ENCODE peak calls at places on chromosomes 1 and 21, in six cellular contexts. N is anterior cingulate cortex; L is WTC11; K is stimulated activated CD4-positive, alpha-beta T cell treated with anti-CD3 and anti-CD28 coated beads, TNF-alpha, amount 100 ng/mL, for 48 hours; F is AG04449; H is stromal cell of bone marrow. C is an unnamed sample.

GRCh38 chr1:155226910-155227260 is 18.4 kb downstream of the MTX1 start:
- DNase-seq in L (peak), H (peak), N (no peak), F (no peak), K (peak), C (peak)

GRCh38 chr1:179826626-179827280 is 50.9 kb downstream of the TOR1AIP2 start:
- DNase-seq in H (no peak), L (no peak), N (no peak), F (no peak), K (no peak), C (no peak)

GRCh38 chr1:6249732-6250689 is 6.0 kb downstream of the HES3 start:
- DNase-seq in H (no peak), L (peak), K (no peak), N (no peak), F (no peak), C (no peak)

GRCh38 chr21:18030248-18030647 is 211.1 kb upstream of the C21orf91 start:
- DNase-seq in L (no peak), F (no peak), N (no peak), H (no peak), K (peak), C (no peak)

GRCh38 chr1:233759665-233760064 is 144.8 kb upstream of the SLC35F3 start:
- DNase-seq in N (no peak), K (no peak), L (no peak), F (no peak), H (no peak), C (no peak)

GRCh38 chr1:10529096-10529495 is 54.3 kb downstream of the PEX14 start:
- DNase-seq in F (no peak), K (no peak), H (no peak), N (no peak), L (peak), C (no peak)

GRCh38 chr1:3135073-3135745 is 66.2 kb downstream of the PRDM16 start:
- DNase-seq in N (no peak), L (no peak), F (no peak), K (no peak), H (no peak), C (no peak)

GRCh38 chr21:28687571-28687970 is 305.1 kb downstream of the LTN1 start:
- DNase-seq in H (no peak), K (no peak), L (no peak), F (no peak), N (no peak), C (no peak)

GRCh38 chr21:17463441-17463840 is 49.4 kb upstream of the CXADR start:
- DNase-seq in F (peak), H (peak), K (no peak), N (no peak), L (no peak), C (no peak)

GRCh38 chr1:233627376-233627775 is 13.5 kb downstream of the KCNK1 start:
- DNase-seq in K (peak), H (no peak), L (no peak), F (no peak), N (peak), C (peak)

GRCh38 chr21:26965567-26966359 is 1.1 kb downstream of the ADAMTS5 start:
- DNase-seq in F (no peak), L (peak), K (no peak), N (no peak), H (no peak), C (peak)

GRCh38 chr1:199157494-199157893 is 518.7 kb downstream of the PTPRC start:
- DNase-seq in H (no peak), F (no peak), N (no peak), K (no peak), L (no peak), C (no peak)

GRCh38 chr1:46137901-46138300 is 5.5 kb upstream of the PIK3R3 start:
- DNase-seq in F (no peak), K (no peak), L (no peak), H (no peak), N (no peak), C (no peak)

C was measured in head of caudate nucleus.